ENCODE peak calls at places on chromosomes 13 and 19, in seven cellular contexts. One of them, this sample, is unnamed. For H3K27me3, the result is how much of the 10 kb centered on the place peaks cover.

GRCh38 chr19:38194061-38194701 is 29.8 kb downstream of the DPF1 start:
- DNase-seq in neural progenitor cell: no peak
- DNase-seq in SK-N-SH: no peak
- DNase-seq in GM23338: no peak
- DNase-seq in neuronal stem cell: no peak
- DNase-seq in hepatocyte: no peak
- DNase-seq in fibroblast of lung: no peak
- DNase-seq in this sample: no peak

GRCh38 chr13:48506092-48506701 is 26.7 kb downstream of the RCBTB2 start:
- DNase-seq in neural progenitor cell: no peak
- DNase-seq in SK-N-SH: no peak
- DNase-seq in GM23338: no peak
- DNase-seq in neuronal stem cell: no peak
- DNase-seq in hepatocyte: no peak
- DNase-seq in fibroblast of lung: no peak
- DNase-seq in this sample: no peak

GRCh38 chr13:74032325-74032724 is 101.9 kb downstream of the KLF12 start:
- DNase-seq in neural progenitor cell: no peak
- DNase-seq in SK-N-SH: no peak
- DNase-seq in GM23338: no peak
- DNase-seq in neuronal stem cell: no peak
- DNase-seq in hepatocyte: no peak
- DNase-seq in fibroblast of lung: no peak
- DNase-seq in this sample: peak

GRCh38 chr19:49988433-49988832 is 27.5 kb upstream of the SIGLEC11 start:
- DNase-seq in neural progenitor cell: no peak
- DNase-seq in SK-N-SH: no peak
- DNase-seq in GM23338: no peak
- DNase-seq in neuronal stem cell: no peak
- DNase-seq in hepatocyte: no peak
- DNase-seq in fibroblast of lung: peak
- DNase-seq in this sample: no peak

GRCh38 chr19:16594681-16595091 is 22.5 kb upstream of the SLC35E1 start:
- DNase-seq in neural progenitor cell: no peak
- DNase-seq in SK-N-SH: no peak
- DNase-seq in GM23338: no peak
- DNase-seq in neuronal stem cell: no peak
- DNase-seq in hepatocyte: no peak
- DNase-seq in fibroblast of lung: no peak
- DNase-seq in this sample: no peak

GRCh38 chr19:1073063-1073955 is 6.3 kb downstream of the ARHGAP45 start:
- DNase-seq in neural progenitor cell: no peak
- DNase-seq in SK-N-SH: no peak
- DNase-seq in GM23338: no peak
- DNase-seq in neuronal stem cell: no peak
- DNase-seq in hepatocyte: no peak
- DNase-seq in fibroblast of lung: no peak
- DNase-seq in this sample: no peak

GRCh38 chr19:869245-870177 is 10.0 kb downstream of the CFD start:
- DNase-seq in neural progenitor cell: no peak
- DNase-seq in SK-N-SH: no peak
- DNase-seq in GM23338: no peak
- DNase-seq in neuronal stem cell: no peak
- DNase-seq in hepatocyte: peak
- DNase-seq in fibroblast of lung: peak
- DNase-seq in this sample: no peak

GRCh38 chr19:728011-728410 is 19.3 kb downstream of the PALM start:
- DNase-seq in neural progenitor cell: no peak
- DNase-seq in SK-N-SH: no peak
- DNase-seq in GM23338: no peak
- DNase-seq in neuronal stem cell: no peak
- DNase-seq in hepatocyte: no peak
- DNase-seq in fibroblast of lung: peak
- DNase-seq in this sample: no peak

GRCh38 chr13:59374720-59375119 is 789.0 kb downstream of the DIAPH3 start:
- DNase-seq in neural progenitor cell: no peak
- DNase-seq in SK-N-SH: no peak
- DNase-seq in GM23338: no peak
- DNase-seq in neuronal stem cell: no peak
- DNase-seq in hepatocyte: no peak
- DNase-seq in fibroblast of lung: no peak
- DNase-seq in this sample: no peak

GRCh38 chr19:5147971-5148793 is 179.3 kb downstream of the KDM4B start:
- DNase-seq in neural progenitor cell: no peak
- DNase-seq in SK-N-SH: no peak
- DNase-seq in GM23338: no peak
- DNase-seq in neuronal stem cell: no peak
- DNase-seq in hepatocyte: no peak
- DNase-seq in fibroblast of lung: no peak
- DNase-seq in this sample: no peak

GRCh38 chr13:74771964-74772363 is 637.8 kb upstream of the KLF12 start:
- DNase-seq in neural progenitor cell: no peak
- DNase-seq in SK-N-SH: no peak
- DNase-seq in GM23338: no peak
- DNase-seq in neuronal stem cell: no peak
- DNase-seq in hepatocyte: no peak
- DNase-seq in fibroblast of lung: peak
- DNase-seq in this sample: no peak

GRCh38 chr13:50909605-50910482 is at the start of gene RNASEH2B:
- DNase-seq in neural progenitor cell: peak
- DNase-seq in SK-N-SH: peak
- DNase-seq in GM23338: peak
- DNase-seq in neuronal stem cell: peak
- DNase-seq in hepatocyte: peak
- DNase-seq in fibroblast of lung: peak
- DNase-seq in this sample: peak

GRCh38 chr13:99969368-99969933 is 2.1 kb downstream of the ZIC5 start:
- DNase-seq in neural progenitor cell: peak
- DNase-seq in SK-N-SH: peak
- DNase-seq in GM23338: no peak
- DNase-seq in neuronal stem cell: no peak
- DNase-seq in hepatocyte: no peak
- DNase-seq in fibroblast of lung: no peak
- DNase-seq in this sample: no peak

GRCh38 chr13:99310382-99311031 is 3.3 kb upstream of the GPR183 start:
- DNase-seq in neural progenitor cell: no peak
- DNase-seq in SK-N-SH: peak
- DNase-seq in GM23338: no peak
- DNase-seq in neuronal stem cell: no peak
- DNase-seq in hepatocyte: no peak
- DNase-seq in fibroblast of lung: peak
- DNase-seq in this sample: no peak

GRCh38 chr13:114279146-114279545 is 2.3 kb upstream of the UPF3A start:
- DNase-seq in neural progenitor cell: no peak
- DNase-seq in SK-N-SH: no peak
- DNase-seq in GM23338: no peak
- DNase-seq in neuronal stem cell: no peak
- DNase-seq in hepatocyte: no peak
- DNase-seq in fibroblast of lung: no peak
- DNase-seq in this sample: no peak

GRCh38 chr19:22422220-22422619 is at the start of gene ZNF98:
- DNase-seq in neural progenitor cell: no peak
- DNase-seq in SK-N-SH: no peak
- DNase-seq in GM23338: no peak
- DNase-seq in neuronal stem cell: no peak
- DNase-seq in hepatocyte: no peak
- DNase-seq in fibroblast of lung: peak
- DNase-seq in this sample: no peak

GRCh38 chr19:4217429-4218264 is 11.7 kb upstream of the EBI3 start:
- DNase-seq in neural progenitor cell: no peak
- DNase-seq in SK-N-SH: no peak
- DNase-seq in GM23338: peak
- DNase-seq in neuronal stem cell: no peak
- DNase-seq in hepatocyte: no peak
- DNase-seq in fibroblast of lung: no peak
- DNase-seq in this sample: no peak

GRCh38 chr13:67120872-67121531 is 109.1 kb downstream of the PCDH9 start:
- DNase-seq in neural progenitor cell: no peak
- DNase-seq in SK-N-SH: no peak
- DNase-seq in GM23338: no peak
- DNase-seq in neuronal stem cell: no peak
- DNase-seq in hepatocyte: no peak
- DNase-seq in fibroblast of lung: peak
- DNase-seq in this sample: no peak

GRCh38 chr13:58302349-58302748 is 670.8 kb downstream of the PCDH17 start:
- DNase-seq in neural progenitor cell: no peak
- DNase-seq in SK-N-SH: no peak
- DNase-seq in GM23338: no peak
- DNase-seq in neuronal stem cell: no peak
- DNase-seq in hepatocyte: no peak
- DNase-seq in fibroblast of lung: no peak
- DNase-seq in this sample: no peak
- H2AFZ ChIP-seq in neural progenitor cell: no peak
- H2AFZ ChIP-seq in SK-N-SH: no peak
- H2AFZ ChIP-seq in GM23338: no peak
- H2AFZ ChIP-seq in neuronal stem cell: no peak
- H2AFZ ChIP-seq in hepatocyte: no peak
- H2AFZ ChIP-seq in fibroblast of lung: no peak
- H2AFZ ChIP-seq in this sample: no peak

DNA sequence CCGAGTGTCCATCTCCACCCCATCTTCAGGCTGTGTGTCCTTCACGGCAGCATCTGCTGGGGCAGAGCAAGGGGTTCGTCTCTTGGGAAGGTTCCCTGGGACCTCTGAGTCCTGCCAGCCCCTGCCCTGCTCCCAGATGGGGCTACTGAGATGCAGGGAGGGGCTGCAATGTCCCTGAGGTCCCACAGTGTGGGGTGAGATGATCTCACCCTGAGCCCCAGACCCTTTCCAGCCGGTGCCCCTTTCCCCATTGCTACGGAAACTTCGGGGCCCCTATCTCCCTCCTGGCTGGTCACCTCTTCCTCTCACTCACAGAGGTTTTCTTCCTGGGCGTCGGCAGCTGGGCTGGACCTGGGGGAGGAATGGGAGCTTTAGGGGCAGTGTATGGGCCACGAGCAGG is 5.0 kb downstream of the LILRB2 start:
- DNase-seq in neural progenitor cell: no peak
- DNase-seq in SK-N-SH: no peak
- DNase-seq in GM23338: no peak
- DNase-seq in neuronal stem cell: no peak
- DNase-seq in hepatocyte: no peak
- DNase-seq in fibroblast of lung: no peak
- DNase-seq in this sample: no peak
- H3K27me3 ChIP-seq in neural progenitor cell: under half
- H3K27me3 ChIP-seq in SK-N-SH: half or more
- H3K27me3 ChIP-seq in GM23338: under half
- H3K27me3 ChIP-seq in neuronal stem cell: under half
- H3K27me3 ChIP-seq in hepatocyte: under half
- H3K27me3 ChIP-seq in fibroblast of lung: under half
- H3K27me3 ChIP-seq in this sample: under half

GRCh38 chr19:28067882-28068281 is 1145.1 kb downstream of the UQCRFS1 start:
- DNase-seq in neural progenitor cell: no peak
- DNase-seq in SK-N-SH: no peak
- DNase-seq in GM23338: no peak
- DNase-seq in neuronal stem cell: no peak
- DNase-seq in hepatocyte: no peak
- DNase-seq in fibroblast of lung: no peak
- DNase-seq in this sample: no peak
- H3K4me2 ChIP-seq in neural progenitor cell: no peak
- H3K4me2 ChIP-seq in SK-N-SH: no peak
- H3K4me2 ChIP-seq in GM23338: no peak
- H3K4me2 ChIP-seq in neuronal stem cell: no peak
- H3K4me2 ChIP-seq in hepatocyte: no peak
- H3K4me2 ChIP-seq in fibroblast of lung: no peak
- H3K4me2 ChIP-seq in this sample: no peak

DNA sequence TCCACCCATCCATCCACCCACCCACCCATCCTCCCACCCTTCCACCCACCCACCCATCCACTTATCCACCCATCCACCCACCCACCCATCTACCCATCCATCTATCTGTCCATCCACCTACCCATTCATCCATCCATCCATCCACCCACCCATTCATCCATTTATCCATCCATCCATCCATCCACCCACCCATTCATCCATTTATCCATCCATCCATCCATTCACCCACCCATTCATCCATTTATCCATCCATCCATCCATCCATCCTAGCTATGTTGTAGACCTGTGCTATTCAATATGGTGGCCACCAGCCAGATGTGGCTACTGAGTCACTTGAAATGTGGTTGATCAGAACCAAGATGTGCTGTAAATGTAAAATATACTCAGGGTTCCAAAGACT is 5.1 kb downstream of the CAMSAP3 start:
- DNase-seq in neural progenitor cell: no peak
- DNase-seq in SK-N-SH: no peak
- DNase-seq in GM23338: no peak
- DNase-seq in neuronal stem cell: no peak
- DNase-seq in hepatocyte: no peak
- DNase-seq in fibroblast of lung: no peak
- DNase-seq in this sample: no peak
- H2AFZ ChIP-seq in neural progenitor cell: no peak
- H2AFZ ChIP-seq in SK-N-SH: no peak
- H2AFZ ChIP-seq in GM23338: no peak
- H2AFZ ChIP-seq in neuronal stem cell: no peak
- H2AFZ ChIP-seq in hepatocyte: no peak
- H2AFZ ChIP-seq in fibroblast of lung: no peak
- H2AFZ ChIP-seq in this sample: no peak

GRCh38 chr19:45922281-45922680 is 7.7 kb upstream of the NANOS2 start:
- DNase-seq in neural progenitor cell: peak
- DNase-seq in SK-N-SH: no peak
- DNase-seq in GM23338: peak
- DNase-seq in neuronal stem cell: no peak
- DNase-seq in hepatocyte: no peak
- DNase-seq in fibroblast of lung: no peak
- DNase-seq in this sample: peak
- H3K27me3 ChIP-seq in neural progenitor cell: under half
- H3K27me3 ChIP-seq in SK-N-SH: under half
- H3K27me3 ChIP-seq in GM23338: under half
- H3K27me3 ChIP-seq in neuronal stem cell: under half
- H3K27me3 ChIP-seq in hepatocyte: under half
- H3K27me3 ChIP-seq in fibroblast of lung: under half
- H3K27me3 ChIP-seq in this sample: under half

This sample was measured in Karpas-422.